ENCODE peak calls at places on chromosomes 13 and 19, in nine cellular contexts. Y is NB4; X is NCI-H345; L is caudate nucleus; M is GM12864; G is RPMI8226; S is activated naive CD8-positive, alpha-beta T cell treated with anti-CD3 and anti-CD28 coated beads, Interleukin-2, amount 50 U/mL, for 24 hours; Q is activated CD4-positive, alpha-beta T cell treated with anti-CD3 and anti-CD28 coated beads for 24 hours; I is GM04504. N is an unnamed sample.

GRCh38 chr13:100403675-100404074 is 184.9 kb downstream of the GGACT start:
- DNase-seq in X (no peak), M (no peak), I (no peak), L (no peak), Q (no peak), G (no peak), S (no peak), Y (no peak), N (no peak)

GRCh38 chr13:83496501-83496900 is 385.8 kb downstream of the SLITRK1 start:
- DNase-seq in I (no peak), S (no peak), L (no peak), Q (no peak), Y (no peak), M (no peak), G (no peak), X (no peak), N (no peak)

GRCh38 chr19:19679176-19680073 is 10.8 kb downstream of the ZNF101 start:
- DNase-seq in S (no peak), L (no peak), M (no peak), Q (no peak), X (no peak), I (no peak), G (no peak), Y (no peak), N (no peak)

GRCh38 chr19:17686027-17686511 is 2.1 kb downstream of the UNC13A start:
- DNase-seq in Y (no peak), M (no peak), G (no peak), I (no peak), S (no peak), X (no peak), Q (no peak), L (no peak), N (no peak)

GRCh38 chr19:58154287-58154678 is 3.7 kb upstream of the ZNF329 start:
- DNase-seq in G (no peak), L (no peak), S (peak; percentile 12), M (no peak), Y (peak; percentile 2), Q (no peak), I (peak; percentile 26), X (no peak), N (peak; percentile 17)

GRCh38 chr13:111044087-111044830 is 70.9 kb upstream of the ARHGEF7 start:
- DNase-seq in I (no peak), X (no peak), S (no peak), M (no peak), Q (no peak), Y (no peak), G (no peak), L (no peak), N (no peak)

GRCh38 chr13:110138009-110138699 is 168.8 kb downstream of the COL4A1 start:
- DNase-seq in G (peak; percentile 65), I (no peak), Y (peak; percentile 96), M (no peak), Q (peak; percentile 47), S (peak; percentile 75), L (peak; percentile 70), X (peak; percentile 76), N (peak; percentile 60)

GRCh38 chr19:2549701-2550191 is 73.8 kb downstream of the GADD45B start:
- DNase-seq in G (peak; percentile 45), S (no peak), Q (no peak), I (peak; percentile 88), L (peak; percentile 69), X (no peak), Y (peak; percentile 62), M (no peak), N (no peak)

GRCh38 chr19:47176071-47176626 is 45.5 kb downstream of the SAE1 start:
- DNase-seq in X (no peak), S (no peak), M (no peak), L (no peak), G (no peak), Q (no peak), Y (no peak), I (peak; percentile 37), N (no peak)

GRCh38 chr13:68944272-68944671 is 1163.4 kb upstream of the ATXN8OS start:
- DNase-seq in I (no peak), S (no peak), Y (no peak), X (no peak), L (no peak), G (no peak), Q (no peak), M (no peak), N (no peak)

GRCh38 chr13:62908321-62908720 is 1492.7 kb upstream of the PCDH20 start:
- DNase-seq in S (no peak), L (no peak), Y (no peak), G (no peak), Q (no peak), M (no peak), X (no peak), I (no peak), N (no peak)

GRCh38 chr13:78662467-78662866 is 3.5 kb upstream of the OBI1 start:
- DNase-seq in L (no peak), Y (no peak), S (no peak), X (no peak), M (no peak), G (no peak), I (no peak), Q (no peak), N (peak; percentile 13)

GRCh38 chr13:113589961-113590339 is 5.4 kb downstream of the TFDP1 start:
- DNase-seq in M (no peak), G (no peak), L (no peak), Y (no peak), I (no peak), Q (no peak), S (no peak), X (no peak), N (peak; percentile 7)

GRCh38 chr13:113050856-113051431 is 54.6 kb upstream of the F7 start:
- DNase-seq in L (no peak), G (no peak), I (no peak), S (no peak), Y (no peak), Q (no peak), X (no peak), M (no peak), N (no peak)

GRCh38 chr19:10603084-10603872 is 16.2 kb upstream of the AP1M2 start:
- DNase-seq in M (no peak), Q (peak; percentile 48), Y (peak; percentile 89), G (peak; percentile 20), S (peak; percentile 81), L (no peak), I (no peak), X (no peak), N (peak; percentile 64)

GRCh38 chr13:52743569-52743968 is 3.9 kb upstream of the CNMD start:
- DNase-seq in X (no peak), M (no peak), Y (no peak), Q (no peak), I (no peak), L (no peak), G (no peak), S (no peak), N (no peak)

GRCh38 chr13:98103942-98104880 is 38.7 kb upstream of the FARP1 start:
- DNase-seq in S (no peak), Q (no peak), G (no peak), X (no peak), L (no peak), I (no peak), Y (no peak), M (no peak), N (no peak)

GRCh38 chr19:5987077-5987818 is 9.3 kb upstream of the RANBP3 start:
- DNase-seq in Y (peak; percentile 61), M (peak; percentile 27), Q (peak; percentile 69), L (no peak), X (peak; percentile 91), I (peak; percentile 41), S (peak; percentile 80), G (peak; percentile 80), N (peak; percentile 79)

GRCh38 chr13:45194081-45194939 is 6.5 kb downstream of the KCTD4 start:
- DNase-seq in M (no peak), X (no peak), I (no peak), S (no peak), L (peak; percentile 62), Q (no peak), Y (no peak), G (no peak), N (no peak)

GRCh38 chr13:110301606-110302131 is 5.3 kb downstream of the COL4A1 start:
- DNase-seq in Q (no peak), Y (no peak), X (no peak), S (no peak), M (no peak), G (no peak), L (no peak), I (no peak), N (no peak)

GRCh38 chr19:52963229-52963760 is 614 bp upstream of the ZNF816 start:
- DNase-seq in L (no peak), G (no peak), X (peak; percentile 8), Q (no peak), S (peak; percentile 19), M (no peak), I (no peak), Y (no peak), N (peak; percentile 17)

GRCh38 chr13:39451860-39452301 is 151.1 kb downstream of the LHFPL6 start:
- DNase-seq in L (no peak), M (peak; percentile 41), Y (peak; percentile 94), I (no peak), G (peak; percentile 21), Q (no peak), S (no peak), X (peak; percentile 73), N (no peak)

GRCh38 chr19:7779631-7780486 is 16.8 kb downstream of the CLEC4M start:
- DNase-seq in Y (no peak), I (no peak), L (no peak), G (no peak), X (no peak), Q (no peak), S (no peak), M (no peak), N (no peak)

GRCh38 chr19:11580665-11581418 is 3.4 kb upstream of the ACP5 start:
- DNase-seq in L (no peak), Y (no peak), S (no peak), X (no peak), I (no peak), Q (no peak), M (no peak), G (no peak), N (no peak)

GRCh38 chr19:33690461-33691427 is 69.0 kb downstream of the CHST8 start:
- DNase-seq in Y (no peak), M (no peak), Q (no peak), G (no peak), L (no peak), I (no peak), X (peak; percentile 49), S (peak; percentile 6), N (no peak)

N was measured in GM10248.